ENCODE peak calls at places on chromosomes 4 and X, in eight cellular contexts. One of them, this sample, is unnamed.

GRCh38 chrX:11435568-11435967 is 142.4 kb downstream of the AMELX start:
- DNase-seq in GOT3: no peak
- DNase-seq in naive thymus-derived CD8-positive, alpha-beta T cell: no peak
- DNase-seq in suprapubic skin: no peak
- DNase-seq in GM23338: no peak
- DNase-seq in hypothalamus: no peak
- DNase-seq in stimulated activated naive CD8-positive, alpha-beta T cell treated with anti-CD3 and anti-CD28 coated beads, Interleukin-15, Interleukin-2, amounts not matched to agents 100 U/mL and 50 U/mL, for 24 hours: no peak
- DNase-seq in upper lobe of left lung: no peak
- DNase-seq in this sample: no peak

GRCh38 chr4:165922747-165923146 is 49.7 kb downstream of the TLL1 start:
- DNase-seq in hypothalamus: no peak
- DNase-seq in suprapubic skin: no peak
- DNase-seq in stimulated activated naive CD8-positive, alpha-beta T cell treated with anti-CD3 and anti-CD28 coated beads, Interleukin-15, Interleukin-2, amounts not matched to agents 100 U/mL and 50 U/mL, for 24 hours: no peak
- DNase-seq in GOT3: no peak
- DNase-seq in naive thymus-derived CD8-positive, alpha-beta T cell: no peak
- DNase-seq in GM23338: no peak
- DNase-seq in upper lobe of left lung: no peak
- DNase-seq in this sample: no peak

GRCh38 chr4:142405021-142405991 is 440.8 kb downstream of the INPP4B start:
- DNase-seq in upper lobe of left lung: peak; percentile 47
- DNase-seq in stimulated activated naive CD8-positive, alpha-beta T cell treated with anti-CD3 and anti-CD28 coated beads, Interleukin-15, Interleukin-2, amounts not matched to agents 100 U/mL and 50 U/mL, for 24 hours: peak; percentile 57
- DNase-seq in suprapubic skin: no peak
- DNase-seq in GM23338: peak; percentile 19
- DNase-seq in naive thymus-derived CD8-positive, alpha-beta T cell: peak; percentile 29
- DNase-seq in hypothalamus: no peak
- DNase-seq in GOT3: peak; percentile 32
- DNase-seq in this sample: no peak

GRCh38 chr4:94447754-94448411 is 3.9 kb upstream of the PDLIM5 start:
- DNase-seq in suprapubic skin: no peak
- DNase-seq in GOT3: no peak
- DNase-seq in upper lobe of left lung: no peak
- DNase-seq in naive thymus-derived CD8-positive, alpha-beta T cell: no peak
- DNase-seq in GM23338: no peak
- DNase-seq in hypothalamus: no peak
- DNase-seq in stimulated activated naive CD8-positive, alpha-beta T cell treated with anti-CD3 and anti-CD28 coated beads, Interleukin-15, Interleukin-2, amounts not matched to agents 100 U/mL and 50 U/mL, for 24 hours: no peak
- DNase-seq in this sample: no peak

GRCh38 chr4:95377511-95377910 is 171.3 kb downstream of the UNC5C start:
- DNase-seq in GOT3: no peak
- DNase-seq in naive thymus-derived CD8-positive, alpha-beta T cell: no peak
- DNase-seq in GM23338: no peak
- DNase-seq in suprapubic skin: no peak
- DNase-seq in stimulated activated naive CD8-positive, alpha-beta T cell treated with anti-CD3 and anti-CD28 coated beads, Interleukin-15, Interleukin-2, amounts not matched to agents 100 U/mL and 50 U/mL, for 24 hours: no peak
- DNase-seq in hypothalamus: no peak
- DNase-seq in upper lobe of left lung: no peak
- DNase-seq in this sample: no peak

GRCh38 chrX:102697506-102697905 is 14.7 kb upstream of the GPRASP2 start:
- DNase-seq in hypothalamus: no peak
- DNase-seq in upper lobe of left lung: no peak
- DNase-seq in GOT3: no peak
- DNase-seq in naive thymus-derived CD8-positive, alpha-beta T cell: no peak
- DNase-seq in suprapubic skin: no peak
- DNase-seq in GM23338: no peak
- DNase-seq in stimulated activated naive CD8-positive, alpha-beta T cell treated with anti-CD3 and anti-CD28 coated beads, Interleukin-15, Interleukin-2, amounts not matched to agents 100 U/mL and 50 U/mL, for 24 hours: no peak
- DNase-seq in this sample: no peak

GRCh38 chr4:6333301-6334202 is 63.9 kb downstream of the WFS1 start:
- DNase-seq in upper lobe of left lung: no peak
- DNase-seq in hypothalamus: no peak
- DNase-seq in stimulated activated naive CD8-positive, alpha-beta T cell treated with anti-CD3 and anti-CD28 coated beads, Interleukin-15, Interleukin-2, amounts not matched to agents 100 U/mL and 50 U/mL, for 24 hours: peak; percentile 37
- DNase-seq in naive thymus-derived CD8-positive, alpha-beta T cell: no peak
- DNase-seq in suprapubic skin: no peak
- DNase-seq in GOT3: no peak
- DNase-seq in GM23338: peak; percentile 60
- DNase-seq in this sample: no peak

GRCh38 chr4:73891739-73892405 is 22.7 kb downstream of the CXCL1 start:
- DNase-seq in stimulated activated naive CD8-positive, alpha-beta T cell treated with anti-CD3 and anti-CD28 coated beads, Interleukin-15, Interleukin-2, amounts not matched to agents 100 U/mL and 50 U/mL, for 24 hours: no peak
- DNase-seq in GOT3: no peak
- DNase-seq in naive thymus-derived CD8-positive, alpha-beta T cell: no peak
- DNase-seq in suprapubic skin: no peak
- DNase-seq in GM23338: no peak
- DNase-seq in hypothalamus: no peak
- DNase-seq in upper lobe of left lung: no peak
- DNase-seq in this sample: no peak

GRCh38 chr4:177393236-177393635 is 49.0 kb downstream of the AGA start:
- DNase-seq in GOT3: no peak
- DNase-seq in hypothalamus: no peak
- DNase-seq in GM23338: no peak
- DNase-seq in stimulated activated naive CD8-positive, alpha-beta T cell treated with anti-CD3 and anti-CD28 coated beads, Interleukin-15, Interleukin-2, amounts not matched to agents 100 U/mL and 50 U/mL, for 24 hours: peak; percentile 26
- DNase-seq in suprapubic skin: no peak
- DNase-seq in upper lobe of left lung: no peak
- DNase-seq in naive thymus-derived CD8-positive, alpha-beta T cell: peak; percentile 10
- DNase-seq in this sample: no peak

GRCh38 chr4:22389240-22389871 is 126.5 kb downstream of the ADGRA3 start:
- DNase-seq in suprapubic skin: no peak
- DNase-seq in GM23338: peak; percentile 80
- DNase-seq in upper lobe of left lung: no peak
- DNase-seq in stimulated activated naive CD8-positive, alpha-beta T cell treated with anti-CD3 and anti-CD28 coated beads, Interleukin-15, Interleukin-2, amounts not matched to agents 100 U/mL and 50 U/mL, for 24 hours: peak; percentile 29
- DNase-seq in naive thymus-derived CD8-positive, alpha-beta T cell: no peak
- DNase-seq in GOT3: peak; percentile 2
- DNase-seq in hypothalamus: no peak
- DNase-seq in this sample: peak; percentile 15

GRCh38 chr4:98514930-98515809 is 143.2 kb downstream of the TSPAN5 start:
- DNase-seq in naive thymus-derived CD8-positive, alpha-beta T cell: no peak
- DNase-seq in upper lobe of left lung: no peak
- DNase-seq in GM23338: peak; percentile 53
- DNase-seq in suprapubic skin: no peak
- DNase-seq in GOT3: no peak
- DNase-seq in hypothalamus: no peak
- DNase-seq in stimulated activated naive CD8-positive, alpha-beta T cell treated with anti-CD3 and anti-CD28 coated beads, Interleukin-15, Interleukin-2, amounts not matched to agents 100 U/mL and 50 U/mL, for 24 hours: no peak
- DNase-seq in this sample: no peak

GRCh38 chrX:356385-357034 is 30.2 kb downstream of the PPP2R3B start:
- DNase-seq in upper lobe of left lung: no peak
- DNase-seq in suprapubic skin: no peak
- DNase-seq in hypothalamus: no peak
- DNase-seq in naive thymus-derived CD8-positive, alpha-beta T cell: no peak
- DNase-seq in stimulated activated naive CD8-positive, alpha-beta T cell treated with anti-CD3 and anti-CD28 coated beads, Interleukin-15, Interleukin-2, amounts not matched to agents 100 U/mL and 50 U/mL, for 24 hours: no peak
- DNase-seq in GM23338: no peak
- DNase-seq in GOT3: no peak
- DNase-seq in this sample: no peak

GRCh38 chr4:72666910-72667309 is 97.9 kb upstream of the ADAMTS3 start:
- DNase-seq in hypothalamus: no peak
- DNase-seq in upper lobe of left lung: no peak
- DNase-seq in stimulated activated naive CD8-positive, alpha-beta T cell treated with anti-CD3 and anti-CD28 coated beads, Interleukin-15, Interleukin-2, amounts not matched to agents 100 U/mL and 50 U/mL, for 24 hours: no peak
- DNase-seq in GM23338: peak; percentile 92
- DNase-seq in suprapubic skin: no peak
- DNase-seq in GOT3: no peak
- DNase-seq in naive thymus-derived CD8-positive, alpha-beta T cell: no peak
- DNase-seq in this sample: no peak

GRCh38 chr4:7812191-7812860 is 127.3 kb downstream of the AFAP1 start:
- DNase-seq in naive thymus-derived CD8-positive, alpha-beta T cell: no peak
- DNase-seq in GOT3: no peak
- DNase-seq in hypothalamus: no peak
- DNase-seq in suprapubic skin: no peak
- DNase-seq in upper lobe of left lung: no peak
- DNase-seq in GM23338: no peak
- DNase-seq in stimulated activated naive CD8-positive, alpha-beta T cell treated with anti-CD3 and anti-CD28 coated beads, Interleukin-15, Interleukin-2, amounts not matched to agents 100 U/mL and 50 U/mL, for 24 hours: no peak
- DNase-seq in this sample: no peak

GRCh38 chr4:186605261-186605865 is 50.0 kb upstream of the MTNR1A start:
- DNase-seq in suprapubic skin: no peak
- DNase-seq in hypothalamus: no peak
- DNase-seq in GOT3: no peak
- DNase-seq in stimulated activated naive CD8-positive, alpha-beta T cell treated with anti-CD3 and anti-CD28 coated beads, Interleukin-15, Interleukin-2, amounts not matched to agents 100 U/mL and 50 U/mL, for 24 hours: no peak
- DNase-seq in upper lobe of left lung: no peak
- DNase-seq in naive thymus-derived CD8-positive, alpha-beta T cell: no peak
- DNase-seq in GM23338: no peak
- DNase-seq in this sample: no peak

GRCh38 chr4:107120661-107121060 is 84.5 kb upstream of the DKK2 start:
- DNase-seq in naive thymus-derived CD8-positive, alpha-beta T cell: no peak
- DNase-seq in GM23338: peak; percentile 29
- DNase-seq in stimulated activated naive CD8-positive, alpha-beta T cell treated with anti-CD3 and anti-CD28 coated beads, Interleukin-15, Interleukin-2, amounts not matched to agents 100 U/mL and 50 U/mL, for 24 hours: no peak
- DNase-seq in upper lobe of left lung: no peak
- DNase-seq in hypothalamus: no peak
- DNase-seq in GOT3: no peak
- DNase-seq in suprapubic skin: no peak
- DNase-seq in this sample: no peak

GRCh38 chr4:72969957-72970356 is 99.6 kb downstream of the COX18 start:
- DNase-seq in naive thymus-derived CD8-positive, alpha-beta T cell: no peak
- DNase-seq in suprapubic skin: no peak
- DNase-seq in upper lobe of left lung: no peak
- DNase-seq in stimulated activated naive CD8-positive, alpha-beta T cell treated with anti-CD3 and anti-CD28 coated beads, Interleukin-15, Interleukin-2, amounts not matched to agents 100 U/mL and 50 U/mL, for 24 hours: no peak
- DNase-seq in hypothalamus: peak; percentile 45
- DNase-seq in GM23338: peak; percentile 25
- DNase-seq in GOT3: no peak
- DNase-seq in this sample: no peak

GRCh38 chrX:17613979-17614572 is 123.2 kb upstream of the SCML1 start:
- DNase-seq in stimulated activated naive CD8-positive, alpha-beta T cell treated with anti-CD3 and anti-CD28 coated beads, Interleukin-15, Interleukin-2, amounts not matched to agents 100 U/mL and 50 U/mL, for 24 hours: no peak
- DNase-seq in suprapubic skin: no peak
- DNase-seq in naive thymus-derived CD8-positive, alpha-beta T cell: no peak
- DNase-seq in GOT3: no peak
- DNase-seq in hypothalamus: no peak
- DNase-seq in upper lobe of left lung: peak; percentile 60
- DNase-seq in GM23338: no peak
- DNase-seq in this sample: no peak

GRCh38 chr4:167831853-167832252 is 260.5 kb upstream of the ANXA10 start:
- DNase-seq in GM23338: no peak
- DNase-seq in upper lobe of left lung: no peak
- DNase-seq in hypothalamus: no peak
- DNase-seq in suprapubic skin: no peak
- DNase-seq in GOT3: no peak
- DNase-seq in naive thymus-derived CD8-positive, alpha-beta T cell: no peak
- DNase-seq in stimulated activated naive CD8-positive, alpha-beta T cell treated with anti-CD3 and anti-CD28 coated beads, Interleukin-15, Interleukin-2, amounts not matched to agents 100 U/mL and 50 U/mL, for 24 hours: no peak
- DNase-seq in this sample: no peak

GRCh38 chr4:145820407-145820806 is 118.2 kb downstream of the ZNF827 start:
- DNase-seq in upper lobe of left lung: no peak
- DNase-seq in naive thymus-derived CD8-positive, alpha-beta T cell: no peak
- DNase-seq in suprapubic skin: no peak
- DNase-seq in GOT3: no peak
- DNase-seq in stimulated activated naive CD8-positive, alpha-beta T cell treated with anti-CD3 and anti-CD28 coated beads, Interleukin-15, Interleukin-2, amounts not matched to agents 100 U/mL and 50 U/mL, for 24 hours: no peak
- DNase-seq in hypothalamus: no peak
- DNase-seq in GM23338: no peak
- DNase-seq in this sample: no peak

GRCh38 chrX:9456250-9457074 is 8.4 kb upstream of the TBL1X start:
- DNase-seq in naive thymus-derived CD8-positive, alpha-beta T cell: no peak
- DNase-seq in upper lobe of left lung: no peak
- DNase-seq in stimulated activated naive CD8-positive, alpha-beta T cell treated with anti-CD3 and anti-CD28 coated beads, Interleukin-15, Interleukin-2, amounts not matched to agents 100 U/mL and 50 U/mL, for 24 hours: peak; percentile 37
- DNase-seq in suprapubic skin: no peak
- DNase-seq in GOT3: no peak
- DNase-seq in hypothalamus: no peak
- DNase-seq in GM23338: no peak
- DNase-seq in this sample: no peak

GRCh38 chrX:40058719-40059118 is 39.0 kb downstream of the BCOR start:
- DNase-seq in suprapubic skin: no peak
- DNase-seq in GOT3: no peak
- DNase-seq in hypothalamus: peak; percentile 1
- DNase-seq in upper lobe of left lung: peak; percentile 71
- DNase-seq in stimulated activated naive CD8-positive, alpha-beta T cell treated with anti-CD3 and anti-CD28 coated beads, Interleukin-15, Interleukin-2, amounts not matched to agents 100 U/mL and 50 U/mL, for 24 hours: no peak
- DNase-seq in naive thymus-derived CD8-positive, alpha-beta T cell: no peak
- DNase-seq in GM23338: no peak
- DNase-seq in this sample: no peak

GRCh38 chrX:9416562-9417319 is 48.1 kb upstream of the TBL1X start:
- DNase-seq in hypothalamus: no peak
- DNase-seq in GOT3: no peak
- DNase-seq in stimulated activated naive CD8-positive, alpha-beta T cell treated with anti-CD3 and anti-CD28 coated beads, Interleukin-15, Interleukin-2, amounts not matched to agents 100 U/mL and 50 U/mL, for 24 hours: no peak
- DNase-seq in suprapubic skin: no peak
- DNase-seq in GM23338: no peak
- DNase-seq in upper lobe of left lung: no peak
- DNase-seq in naive thymus-derived CD8-positive, alpha-beta T cell: no peak
- DNase-seq in this sample: no peak

This sample was measured in substantia nigra.